ENCODE peak calls at places on chromosome 12, in five cellular contexts. H is Calu3, J is mammary epithelial cell, O is WTC11, N is brain microvascular endothelial cell. W is an unnamed sample.

GRCh38 chr12:11601647-11602046 is 47.8 kb upstream of the ETV6 start:
- DNase-seq in H (no peak), J (no peak), O (no peak), N (no peak), W (no peak)

GRCh38 chr12:12182926-12183325 is 83.9 kb downstream of the LRP6 start:
- DNase-seq in H (peak; percentile 7), J (peak; percentile 15), O (no peak), N (peak; percentile 14), W (peak; percentile 40)

GRCh38 chr12:132211811-132212210 is 67.6 kb downstream of the NOC4L start:
- DNase-seq in H (no peak), J (no peak), O (no peak), N (no peak), W (no peak)

GRCh38 chr12:132429932-132430643 is 59.9 kb upstream of the FBRSL1 start:
- DNase-seq in H (peak; percentile 74), J (peak; percentile 48), O (peak; percentile 66), N (no peak), W (peak; percentile 11)

GRCh38 chr12:117470804-117471203 is 109.4 kb upstream of the NOS1 start:
- DNase-seq in H (no peak), J (no peak), O (peak; percentile 33), N (no peak), W (no peak)

GRCh38 chr12:34297126-34297789 is 275.0 kb downstream of the ALG10 start:
- DNase-seq in H (no peak), J (no peak), O (no peak), N (no peak), W (no peak)

GRCh38 chr12:56723889-56724659 is 1.0 kb downstream of the NACA start:
- DNase-seq in H (no peak), J (peak; percentile 75), O (no peak), N (peak; percentile 70), W (peak; percentile 88)

GRCh38 chr12:81329088-81329487 is 251.2 kb downstream of the ACSS3 start:
- DNase-seq in H (peak; percentile 28), J (peak; percentile 37), O (peak; percentile 55), N (no peak), W (peak; percentile 41)

GRCh38 chr12:121648458-121649028 is 20.9 kb downstream of the MORN3 start:
- DNase-seq in H (no peak), J (no peak), O (no peak), N (no peak), W (no peak)

GRCh38 chr12:50641566-50641965 is 122.3 kb upstream of the ATF1 start:
- DNase-seq in H (no peak), J (no peak), O (peak; percentile 36), N (no peak), W (no peak)

GRCh38 chr12:116931665-116932064 is 20.9 kb downstream of the FBXW8 start:
- DNase-seq in H (no peak), J (no peak), O (no peak), N (no peak), W (no peak)

GRCh38 chr12:124610021-124610606 is 42.7 kb upstream of the NCOR2 start:
- DNase-seq in H (no peak), J (no peak), O (no peak), N (no peak), W (no peak)

GRCh38 chr12:106739815-106740552 is 34.5 kb upstream of the RIC8B start:
- DNase-seq in H (no peak), J (no peak), O (no peak), N (peak; percentile 55), W (peak; percentile 30)

GRCh38 chr12:129101404-129101803 is 248.1 kb downstream of the GLT1D1 start:
- DNase-seq in H (no peak), J (no peak), O (no peak), N (no peak), W (no peak)

GRCh38 chr12:123971449-123971769 is 1.2 kb downstream of the CCDC92 start:
- DNase-seq in H (no peak), J (no peak), O (no peak), N (no peak), W (no peak)

GRCh38 chr12:79692249-79692619 is 1.5 kb upstream of the PAWR start:
- DNase-seq in H (no peak), J (no peak), O (no peak), N (no peak), W (no peak)

GRCh38 chr12:128078311-128078851 is 188.6 kb upstream of the TMEM132C start:
- DNase-seq in H (no peak), J (no peak), O (no peak), N (peak; percentile 36), W (no peak)

GRCh38 chr12:12467222-12467621 is 95.4 kb downstream of the DUSP16 start:
- DNase-seq in H (no peak), J (no peak), O (no peak), N (no peak), W (no peak)

GRCh38 chr12:46825526-46826414 is at the start of gene SLC38A4:
- DNase-seq in H (peak; percentile 51), J (no peak), O (peak; percentile 68), N (no peak), W (peak; percentile 26)

DNA sequence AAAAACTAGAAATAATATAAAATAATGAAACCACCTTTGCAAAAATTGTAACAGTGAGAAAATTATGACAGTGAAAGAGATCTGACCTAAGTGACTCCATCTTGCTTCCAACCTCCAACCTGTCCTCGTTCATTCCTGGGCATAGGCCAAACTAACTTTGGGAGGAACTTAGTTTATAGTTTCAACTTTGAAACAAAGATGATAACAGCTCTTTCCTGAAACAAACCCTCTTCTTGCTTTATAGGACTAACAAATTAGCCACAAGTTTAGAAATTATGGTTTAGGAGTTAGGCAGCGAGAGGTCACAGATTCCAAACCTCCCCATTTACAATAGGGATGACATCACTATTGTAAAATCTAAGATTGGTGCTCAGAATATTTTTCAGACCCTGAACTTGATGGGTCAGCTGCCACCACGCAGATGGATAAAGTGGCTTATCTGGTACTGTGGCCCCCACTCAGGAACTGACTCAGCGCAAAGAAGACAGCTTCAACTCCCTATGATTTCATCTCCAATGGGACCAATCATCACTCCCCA is 32.8 kb upstream of the OR10AD1 start:
- DNase-seq in H (no peak), J (no peak), O (no peak), N (no peak), W (no peak)
- TF ChIP-seq CTCF in H (no peak), J (no peak), O (no peak), N (no peak), W (no peak)

GRCh38 chr12:5073054-5073453 is 29.4 kb downstream of the KCNA5 start:
- DNase-seq in H (no peak), J (no peak), O (no peak), N (no peak), W (no peak)
- TF ChIP-seq CTCF in H (no peak), J (no peak), O (no peak), N (peak; percentile 50), W (no peak)

DNA sequence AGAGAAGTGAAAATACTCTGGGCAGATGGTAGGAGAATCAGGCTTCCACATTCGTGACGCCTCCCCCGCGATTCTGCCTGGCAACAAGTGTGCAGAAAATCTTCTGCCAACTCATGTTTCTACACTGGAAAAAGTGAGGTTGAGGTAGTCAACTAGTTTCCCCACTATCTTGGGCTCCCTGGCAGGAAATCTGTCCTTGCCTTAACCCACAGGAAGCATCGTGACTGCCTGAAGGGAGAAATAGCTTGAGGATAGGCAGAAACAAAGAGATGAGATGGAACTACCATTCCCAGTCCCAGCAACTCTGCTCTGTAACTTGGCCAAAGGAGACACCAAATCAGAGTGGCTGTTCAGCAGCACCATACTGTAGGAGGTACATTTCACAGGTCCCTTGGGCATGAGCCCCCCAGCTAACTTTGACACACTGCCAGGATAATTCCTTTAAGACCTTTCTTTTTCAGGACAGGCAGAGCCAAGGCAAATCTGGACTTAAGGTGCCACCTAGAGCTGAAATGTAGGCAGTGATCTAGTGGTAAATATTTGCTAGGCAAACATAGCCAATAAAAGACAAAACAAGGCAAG is 205.0 kb downstream of the PTPRO start:
- DNase-seq in H (peak; percentile 24), J (peak; percentile 69), O (no peak), N (no peak), W (peak; percentile 49)
- TF ChIP-seq CTCF in H (no peak), J (peak; percentile 41), O (no peak), N (peak; percentile 45), W (peak; percentile 33)

DNA sequence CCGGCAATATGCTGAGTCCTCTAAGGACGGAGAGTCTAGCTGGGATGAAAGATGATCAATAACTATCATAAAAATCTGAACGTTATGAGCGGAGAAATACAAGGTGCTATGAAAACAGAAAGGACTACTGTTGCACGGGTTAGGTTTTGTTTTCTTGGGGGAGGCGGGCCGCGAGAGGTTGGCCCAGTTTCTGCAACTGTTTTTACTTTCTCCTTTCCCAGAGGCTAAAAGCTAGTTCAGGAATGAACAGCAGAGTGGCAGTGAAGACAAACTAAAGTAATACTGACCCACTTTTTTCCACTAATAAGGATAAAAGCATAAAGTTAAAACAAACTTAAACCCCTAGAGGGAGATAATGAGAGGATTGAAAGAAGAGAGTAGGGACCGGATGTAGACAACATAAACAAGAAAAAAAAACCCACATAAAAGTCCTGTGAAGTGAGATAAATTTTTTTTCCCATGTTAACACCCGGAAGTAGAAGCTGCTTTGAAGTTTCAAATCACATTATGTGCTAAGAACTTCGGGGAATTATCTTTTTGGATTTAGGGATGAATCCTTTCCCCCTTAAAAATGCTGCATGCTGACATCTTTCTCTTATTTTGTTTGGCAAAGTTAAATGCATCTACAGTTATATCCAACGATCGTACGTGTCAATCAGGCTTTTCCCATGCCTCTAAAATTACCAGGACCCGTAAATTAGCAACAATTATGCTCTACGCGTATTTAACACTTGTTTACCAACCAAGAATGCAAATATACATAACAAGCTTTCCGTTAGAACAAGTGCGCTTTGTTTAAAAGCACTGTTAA is 1.0 kb upstream of the CDK17 start:
- DNase-seq in H (peak; percentile 9), J (peak; percentile 69), O (no peak), N (peak; percentile 61), W (peak; percentile 92)
- TF ChIP-seq CTCF in H (peak; percentile 16), J (peak; percentile 34), O (no peak), N (peak; percentile 37), W (peak; percentile 45)

GRCh38 chr12:66941150-66941549 is 262.3 kb upstream of the GRIP1 start:
- DNase-seq in H (no peak), J (no peak), O (no peak), N (no peak), W (no peak)

GRCh38 chr12:66944365-66944764 is 265.5 kb upstream of the GRIP1 start:
- DNase-seq in H (no peak), J (no peak), O (no peak), N (no peak), W (no peak)

GRCh38 chr12:66947119-66947518 is 268.2 kb upstream of the GRIP1 start:
- DNase-seq in H (no peak), J (no peak), O (no peak), N (no peak), W (no peak)

GRCh38 chr12:66945189-66945817 is 266.4 kb upstream of the GRIP1 start:
- DNase-seq in H (no peak), J (no peak), O (no peak), N (no peak), W (no peak)

GRCh38 chr12:66942741-66943465 is 264.0 kb upstream of the GRIP1 start:
- DNase-seq in H (no peak), J (no peak), O (peak; percentile 32), N (no peak), W (no peak)
- TF ChIP-seq CTCF in H (no peak), J (no peak), O (no peak), N (peak; percentile 12), W (no peak)